ENCODE peak calls at places on chromosomes 5 and 9, in five cellular contexts. Y is astrocyte of the cerebellum; R is NB4; T is foreskin fibroblast; H is CD8-positive, alpha-beta T cell. P is an unnamed sample.
A peak's percentile ranks its signal among the peaks of the same experiment; 100 is the strongest.

GRCh38 chr9:100602302-100602930 is 24.5 kb downstream of the CAVIN4 start:
- DNase-seq in Y (no peak), R (peak; percentile 56), T (peak; percentile 71), H (no peak), P (peak; percentile 76)

GRCh38 chr5:149799119-149799623 is 69.1 kb downstream of the PPARGC1B start:
- DNase-seq in Y (peak; percentile 22), R (no peak), T (peak; percentile 94), H (no peak), P (peak; percentile 90)

GRCh38 chr9:115198018-115198417 is 80.1 kb upstream of the TNC start:
- DNase-seq in Y (no peak), R (no peak), T (peak; percentile 78), H (no peak), P (peak; percentile 54)

GRCh38 chr9:91954841-91955471 is 4.9 kb upstream of the ROR2 start:
- DNase-seq in Y (peak; percentile 53), R (peak; percentile 72), T (peak; percentile 79), H (no peak), P (peak; percentile 85)

GRCh38 chr9:31542384-31543055 is 841.9 kb upstream of the ACO1 start:
- DNase-seq in Y (peak; percentile 12), R (peak; percentile 85), T (peak; percentile 82), H (no peak), P (peak; percentile 98)

GRCh38 chr9:970310-971002 is 6.0 kb upstream of the DMRT3 start:
- DNase-seq in Y (no peak), R (no peak), T (no peak), H (no peak), P (no peak)

GRCh38 chr9:34579819-34580185 is 9.7 kb downstream of the CNTFR start:
- DNase-seq in Y (no peak), R (no peak), T (no peak), H (no peak), P (no peak)

GRCh38 chr9:16243798-16244197 is 626.7 kb downstream of the BNC2 start:
- DNase-seq in Y (no peak), R (no peak), T (no peak), H (no peak), P (no peak)

GRCh38 chr5:110590187-110590586 is 136.3 kb downstream of the TMEM232 start:
- DNase-seq in Y (peak; percentile 11), R (peak; percentile 24), T (peak; percentile 17), H (no peak), P (peak; percentile 62)

GRCh38 chr5:54895816-54896341 is 89.5 kb downstream of the ESM1 start:
- DNase-seq in Y (no peak), R (peak; percentile 42), T (peak; percentile 81), H (no peak), P (peak; percentile 84)

GRCh38 chr9:133167769-133168168 is 4.1 kb upstream of the GBGT1 start:
- DNase-seq in Y (no peak), R (no peak), T (no peak), H (no peak), P (no peak)

GRCh38 chr9:89093201-89093600 is 85.4 kb downstream of the SHC3 start:
- DNase-seq in Y (no peak), R (no peak), T (no peak), H (no peak), P (no peak)

GRCh38 chr5:88964831-88965230 is 81.8 kb upstream of the MEF2C start:
- DNase-seq in Y (no peak), R (no peak), T (no peak), H (no peak), P (no peak)

GRCh38 chr9:77418226-77418625 is 229.9 kb downstream of the GNA14 start:
- DNase-seq in Y (no peak), R (no peak), T (peak; percentile 26), H (no peak), P (peak; percentile 28)

GRCh38 chr5:53256746-53257145 is 147.2 kb upstream of the MOCS2 start:
- DNase-seq in Y (peak; percentile 35), R (no peak), T (peak; percentile 60), H (no peak), P (peak; percentile 84)

GRCh38 chr5:42912184-42912766 is 100.6 kb upstream of the SELENOP start:
- DNase-seq in Y (peak; percentile 24), R (peak; percentile 71), T (peak; percentile 79), H (peak; percentile 29), P (peak; percentile 68)

GRCh38 chr9:33781736-33782135 is 13.6 kb upstream of the PRSS3 start:
- DNase-seq in Y (no peak), R (no peak), T (no peak), H (no peak), P (no peak)

GRCh38 chr5:91357012-91357634 is 26.0 kb downstream of the ARRDC3 start:
- DNase-seq in Y (no peak), R (no peak), T (no peak), H (no peak), P (no peak)

GRCh38 chr9:124079176-124079925 is 67.8 kb downstream of the LHX2 start:
- DNase-seq in Y (peak; percentile 8), R (no peak), T (peak; percentile 70), H (no peak), P (peak; percentile 60)

GRCh38 chr9:135887021-135887507 is 20.3 kb downstream of the CAMSAP1 start:
- DNase-seq in Y (no peak), R (peak; percentile 86), T (peak; percentile 68), H (no peak), P (no peak)

GRCh38 chr9:127976943-127977871 is 3.6 kb downstream of the EEIG1 start:
- DNase-seq in Y (no peak), R (no peak), T (no peak), H (no peak), P (no peak)

GRCh38 chr9:128304971-128305288 is 17.3 kb downstream of the TRUB2 start:
- DNase-seq in Y (no peak), R (no peak), T (no peak), H (no peak), P (no peak)

GRCh38 chr5:1494780-1495524 is 28.8 kb downstream of the LPCAT1 start:
- DNase-seq in Y (no peak), R (peak; percentile 97), T (no peak), H (no peak), P (no peak)

GRCh38 chr5:61678966-61679365 is 346.9 kb downstream of the ZSWIM6 start:
- DNase-seq in Y (no peak), R (no peak), T (no peak), H (no peak), P (no peak)

GRCh38 chr9:126480810-126481209 is 132.9 kb upstream of the LMX1B start:
- DNase-seq in Y (no peak), R (no peak), T (no peak), H (no peak), P (no peak)

GRCh38 chr9:132049323-132049882 is 30.3 kb downstream of the MED27 start:
- DNase-seq in Y (no peak), R (no peak), T (no peak), H (no peak), P (no peak)

GRCh38 chr5:126515337-126515736 is 79.7 kb downstream of the ALDH7A1 start:
- DNase-seq in Y (no peak), R (no peak), T (no peak), H (no peak), P (no peak)

GRCh38 chr5:128537306-128537998 is 593 bp downstream of the FBN2 start:
- DNase-seq in Y (peak; percentile 27), R (peak; percentile 86), T (peak; percentile 86), H (no peak), P (peak; percentile 78)

GRCh38 chr5:128538249-128539037 is 398 bp upstream of the FBN2 start:
- DNase-seq in Y (peak; percentile 76), R (peak; percentile 86), T (peak; percentile 97), H (no peak), P (peak; percentile 88)

GRCh38 chr5:128536229-128536860 is 1.7 kb downstream of the FBN2 start:
- DNase-seq in Y (no peak), R (no peak), T (peak; percentile 41), H (no peak), P (peak; percentile 47)

GRCh38 chr5:128537999-128538248 is at the start of gene FBN2:
- DNase-seq in Y (no peak), R (no peak), T (no peak), H (no peak), P (no peak)

GRCh38 chr5:128536861-128537305 is 1.2 kb downstream of the FBN2 start:
- DNase-seq in Y (no peak), R (no peak), T (peak; percentile 73), H (no peak), P (peak; percentile 59)
- H3K4me3 ChIP-seq in Y (peak overlapping the region; percentile 82), R (peak overlapping the region; percentile 62), T (peak overlapping the region; percentile 93), H (no peak overlapping the region), P (peak overlapping the region; percentile 81)

GRCh38 chr9:12723409-12724028 is 30.3 kb downstream of the TYRP1 start:
- DNase-seq in Y (no peak), R (peak; percentile 24), T (peak; percentile 55), H (no peak), P (peak; percentile 57)
- TF ChIP-seq CTCF in Y (peak; percentile 31), R (peak; percentile 44), T (peak; percentile 40), H (no peak), P (peak; percentile 53)

DNA sequence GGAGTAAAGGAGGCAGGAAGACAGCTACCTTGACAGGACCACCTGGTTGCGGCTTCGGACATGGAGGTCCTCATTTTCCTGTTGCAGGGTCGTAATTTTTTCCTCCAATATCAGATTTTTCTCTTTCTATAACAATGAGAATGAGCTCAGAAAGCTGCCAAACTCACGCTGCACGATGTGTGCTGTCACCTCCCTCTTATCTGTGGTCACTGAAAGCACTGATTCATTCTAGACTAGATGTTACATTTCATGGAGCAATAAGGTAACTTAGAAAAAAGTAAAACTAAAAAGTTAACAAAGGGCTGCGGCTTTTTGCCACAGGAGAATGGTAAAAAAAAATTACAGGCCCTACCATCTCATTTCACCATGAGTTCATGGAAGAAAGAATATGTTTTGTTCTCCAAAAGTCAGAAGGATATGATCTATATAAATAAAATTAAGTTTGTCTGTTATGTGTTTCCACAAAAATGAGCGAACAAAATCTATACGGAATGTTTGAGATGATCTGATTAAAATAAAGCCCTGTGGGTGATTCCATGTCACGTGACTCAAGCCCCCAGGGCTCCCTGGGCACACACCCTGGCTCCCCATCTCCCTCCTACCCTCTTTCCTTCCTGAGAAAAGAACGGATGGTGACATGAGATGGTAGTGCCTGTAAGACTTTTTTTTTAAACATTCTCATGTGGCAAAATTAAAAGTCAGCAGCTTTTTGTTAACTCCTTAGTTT is 26.9 kb upstream of the ANXA6 start:
- DNase-seq in Y (no peak), R (no peak), T (no peak), H (no peak), P (no peak)
- H3K4me3 ChIP-seq in Y (no peak overlapping the region), R (no peak overlapping the region), T (no peak overlapping the region), H (no peak overlapping the region), P (no peak overlapping the region)

DNA sequence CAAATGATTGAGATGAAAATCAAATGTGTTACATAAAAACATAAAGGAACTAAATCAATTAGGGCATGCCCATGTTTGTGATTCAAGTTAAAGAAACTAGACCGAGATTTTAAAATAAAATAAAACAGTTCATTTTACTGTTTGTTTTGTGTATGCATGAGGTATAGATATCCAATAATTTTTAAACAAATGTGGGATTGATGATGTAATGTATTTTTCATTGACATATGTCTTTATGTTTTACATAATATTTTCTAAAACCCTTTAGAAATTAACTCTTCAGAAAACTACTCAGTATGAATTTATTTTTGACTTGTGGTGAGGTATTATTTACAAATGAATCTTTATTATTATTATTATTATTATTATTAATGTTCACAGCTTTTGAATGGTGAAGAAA is 355.2 kb downstream of the CDH10 start:
- DNase-seq in Y (no peak), R (no peak), T (no peak), H (no peak), P (no peak)
- TF ChIP-seq CTCF in Y (no peak), R (no peak), T (no peak), H (no peak), P (no peak)